ENCODE peak calls at places on chromosomes 7 and 10, in nine cellular contexts. N is body of pancreas, G is ovary, C is neural progenitor cell, V is kidney, M is A549, U is ascending aorta, X is sigmoid colon, F is endothelial cell of umbilical vein. S is an unnamed sample. For H3K9me3 and H3K4me1, the result is how much of the 10 kb centered on the place peaks cover.

GRCh38 chr7:107692501-107692900 is 31.9 kb downstream of the SLC26A4 start:
- DNase-seq in N (no peak), G (no peak), C (no peak), V (no peak), M (no peak), U (no peak), X (no peak), F (peak), S (no peak)

GRCh38 chr10:450463-450862 is 239.0 kb downstream of the DIP2C start:
- DNase-seq in N (no peak), G (peak), C (no peak), V (peak), M (no peak), U (no peak), X (no peak), F (no peak), S (no peak)

GRCh38 chr7:96308253-96308949 is 13.5 kb downstream of the SLC25A13 start:
- DNase-seq in N (no peak), G (no peak), C (no peak), V (no peak), M (no peak), U (no peak), X (no peak), F (no peak), S (no peak)

GRCh38 chr10:93993782-93994668 is at the start of gene PLCE1:
- DNase-seq in N (peak), G (peak), C (peak), V (peak), M (peak), U (no peak), X (peak), F (no peak), S (peak)

GRCh38 chr7:131011437-131011752 is 277.4 kb upstream of the KLF14 start:
- DNase-seq in N (no peak), G (no peak), C (no peak), V (peak), M (no peak), U (no peak), X (no peak), F (no peak), S (peak)

GRCh38 chr10:46539596-46540411 is 16.7 kb downstream of the GPRIN2 start:
- DNase-seq in N (peak), G (peak), C (no peak), V (peak), M (peak), U (peak), X (no peak), F (peak), S (peak)

GRCh38 chr10:52940921-52941320 is 168.3 kb upstream of the MBL2 start:
- DNase-seq in N (no peak), G (no peak), C (no peak), V (no peak), M (no peak), U (no peak), X (no peak), F (no peak), S (no peak)

GRCh38 chr10:97849101-97849490 is 547 bp upstream of the GOLGA7B start:
- DNase-seq in N (peak), G (no peak), C (no peak), V (no peak), M (no peak), U (no peak), X (no peak), F (no peak), S (no peak)

GRCh38 chr10:85612833-85613232 is 753.8 kb downstream of the GRID1 start:
- DNase-seq in N (no peak), G (no peak), C (no peak), V (no peak), M (peak), U (no peak), X (no peak), F (no peak), S (no peak)

GRCh38 chr7:74056096-74056915 is 27.3 kb upstream of the LIMK1 start:
- DNase-seq in N (no peak), G (peak), C (no peak), V (peak), M (no peak), U (no peak), X (no peak), F (no peak), S (no peak)

GRCh38 chr10:113689574-113689973 is 9.9 kb downstream of the CASP7 start:
- DNase-seq in N (no peak), G (no peak), C (no peak), V (no peak), M (no peak), U (no peak), X (no peak), F (no peak), S (no peak)

GRCh38 chr10:113691381-113691780 is 11.7 kb downstream of the CASP7 start:
- DNase-seq in N (no peak), G (no peak), C (no peak), V (no peak), M (no peak), U (no peak), X (no peak), F (no peak), S (no peak)

GRCh38 chr10:113690749-113691148 is 11.0 kb downstream of the CASP7 start:
- DNase-seq in N (no peak), G (no peak), C (no peak), V (no peak), M (no peak), U (no peak), X (no peak), F (no peak), S (no peak)

GRCh38 chr10:113693348-113693747 is 13.6 kb downstream of the CASP7 start:
- DNase-seq in N (no peak), G (no peak), C (no peak), V (no peak), M (no peak), U (no peak), X (no peak), F (no peak), S (no peak)

GRCh38 chr10:113692271-113692670 is 12.6 kb downstream of the CASP7 start:
- DNase-seq in N (no peak), G (no peak), C (no peak), V (no peak), M (no peak), U (no peak), X (no peak), F (no peak), S (no peak)
- H3K9me3 ChIP-seq in N (under half), G (under half), C (under half), V (under half), M (under half), U (under half), X (under half), F (under half), S (under half)

GRCh38 chr7:36201122-36201723 is 48.2 kb downstream of the EEPD1 start:
- DNase-seq in N (no peak), G (no peak), C (no peak), V (no peak), M (no peak), U (no peak), X (no peak), F (no peak), S (no peak)
- H3K4me1 ChIP-seq in N (under half), G (under half), C (under half), V (under half), M (under half), U (under half), X (under half), F (under half), S (under half)

GRCh38 chr7:64046041-64046389 is 781 bp downstream of the ZNF727 start:
- DNase-seq in N (no peak), G (no peak), C (no peak), V (no peak), M (no peak), U (no peak), X (no peak), F (no peak), S (no peak)
- H3K9me3 ChIP-seq in N (under half), G (under half), C (under half), V (under half), M (under half), U (under half), X (under half), F (under half), S (under half)

GRCh38 chr7:75734586-75735047 is 4.1 kb downstream of the HIP1 start:
- DNase-seq in N (no peak), G (no peak), C (peak), V (no peak), M (peak), U (no peak), X (no peak), F (no peak), S (no peak)

GRCh38 chr7:75735059-75735458 is 3.7 kb downstream of the HIP1 start:
- DNase-seq in N (no peak), G (no peak), C (no peak), V (no peak), M (no peak), U (no peak), X (no peak), F (no peak), S (no peak)

GRCh38 chr7:75735581-75736350 is 3.0 kb downstream of the HIP1 start:
- DNase-seq in N (no peak), G (no peak), C (no peak), V (no peak), M (no peak), U (no peak), X (no peak), F (no peak), S (no peak)

GRCh38 chr7:75732016-75732521 is 6.7 kb downstream of the HIP1 start:
- DNase-seq in N (no peak), G (no peak), C (no peak), V (peak), M (no peak), U (no peak), X (no peak), F (no peak), S (no peak)

GRCh38 chr7:75732764-75733630 is 5.7 kb downstream of the HIP1 start:
- DNase-seq in N (no peak), G (no peak), C (no peak), V (peak), M (peak), U (no peak), X (no peak), F (no peak), S (no peak)
- H3K4me1 ChIP-seq in N (under half), G (under half), C (under half), V (under half), M (half or more), U (under half), X (under half), F (under half), S (under half)